ENCODE peak calls at places on chromosome 13, in four cellular contexts. One of them, this sample, is unnamed.

GRCh38 chr13:97018029-97018819 is 23.9 kb upstream of the OXGR1 start:
- DNase-seq in heart left ventricle: no peak
- DNase-seq in mesothelial cell of epicardium: peak
- DNase-seq in Peyer's patch: peak
- DNase-seq in this sample: no peak

GRCh38 chr13:65855276-65855675 is 1374.9 kb downstream of the PCDH9 start:
- DNase-seq in heart left ventricle: no peak
- DNase-seq in mesothelial cell of epicardium: no peak
- DNase-seq in Peyer's patch: no peak
- DNase-seq in this sample: no peak

GRCh38 chr13:21243843-21244184 is 67.4 kb downstream of the MRPL57 start:
- DNase-seq in heart left ventricle: no peak
- DNase-seq in mesothelial cell of epicardium: no peak
- DNase-seq in Peyer's patch: no peak
- DNase-seq in this sample: no peak

GRCh38 chr13:75372517-75372916 is 109.5 kb downstream of the TBC1D4 start:
- DNase-seq in heart left ventricle: no peak
- DNase-seq in mesothelial cell of epicardium: no peak
- DNase-seq in Peyer's patch: no peak
- DNase-seq in this sample: no peak

GRCh38 chr13:94329277-94329676 is 150.2 kb downstream of the DCT start:
- DNase-seq in heart left ventricle: no peak
- DNase-seq in mesothelial cell of epicardium: no peak
- DNase-seq in Peyer's patch: no peak
- DNase-seq in this sample: no peak

GRCh38 chr13:29589967-29590366 is 5.5 kb downstream of the SLC7A1 start:
- DNase-seq in heart left ventricle: no peak
- DNase-seq in mesothelial cell of epicardium: no peak
- DNase-seq in Peyer's patch: no peak
- DNase-seq in this sample: no peak

GRCh38 chr13:72386138-72386684 is 341.2 kb downstream of the MZT1 start:
- DNase-seq in heart left ventricle: no peak
- DNase-seq in mesothelial cell of epicardium: no peak
- DNase-seq in Peyer's patch: no peak
- DNase-seq in this sample: no peak

GRCh38 chr13:64428196-64428595 is 2801.9 kb downstream of the PCDH9 start:
- DNase-seq in heart left ventricle: no peak
- DNase-seq in mesothelial cell of epicardium: no peak
- DNase-seq in Peyer's patch: no peak
- DNase-seq in this sample: no peak

GRCh38 chr13:40186636-40187323 is 479.7 kb downstream of the FOXO1 start:
- DNase-seq in heart left ventricle: no peak
- DNase-seq in mesothelial cell of epicardium: no peak
- DNase-seq in Peyer's patch: no peak
- DNase-seq in this sample: no peak

GRCh38 chr13:77781804-77782203 is 84.3 kb downstream of the SLAIN1 start:
- DNase-seq in heart left ventricle: no peak
- DNase-seq in mesothelial cell of epicardium: no peak
- DNase-seq in Peyer's patch: no peak
- DNase-seq in this sample: no peak

GRCh38 chr13:102598061-102598460 is 1.3 kb downstream of the TPP2 start:
- DNase-seq in heart left ventricle: no peak
- DNase-seq in mesothelial cell of epicardium: no peak
- DNase-seq in Peyer's patch: no peak
- DNase-seq in this sample: no peak

GRCh38 chr13:44932850-44933251 is 56.4 kb downstream of the NUFIP1 start:
- DNase-seq in heart left ventricle: no peak
- DNase-seq in mesothelial cell of epicardium: no peak
- DNase-seq in Peyer's patch: no peak
- DNase-seq in this sample: no peak

GRCh38 chr13:107231941-107232340 is 664.0 kb upstream of the ARGLU1 start:
- DNase-seq in heart left ventricle: no peak
- DNase-seq in mesothelial cell of epicardium: no peak
- DNase-seq in Peyer's patch: no peak
- DNase-seq in this sample: no peak

GRCh38 chr13:56189978-56190377 is 950.7 kb upstream of the PRR20A start:
- DNase-seq in heart left ventricle: no peak
- DNase-seq in mesothelial cell of epicardium: no peak
- DNase-seq in Peyer's patch: no peak
- DNase-seq in this sample: no peak

GRCh38 chr13:34671136-34671535 is 270.9 kb upstream of the NBEA start:
- DNase-seq in heart left ventricle: no peak
- DNase-seq in mesothelial cell of epicardium: no peak
- DNase-seq in Peyer's patch: no peak
- DNase-seq in this sample: no peak

GRCh38 chr13:32001392-32001768 is 30.2 kb upstream of the FRY start:
- DNase-seq in heart left ventricle: no peak
- DNase-seq in mesothelial cell of epicardium: no peak
- DNase-seq in Peyer's patch: no peak
- DNase-seq in this sample: no peak

GRCh38 chr13:24995225-24995804 is 100.6 kb upstream of the PABPC3 start:
- DNase-seq in heart left ventricle: no peak
- DNase-seq in mesothelial cell of epicardium: no peak
- DNase-seq in Peyer's patch: peak
- DNase-seq in this sample: no peak

GRCh38 chr13:108828053-108828806 is 198.8 kb downstream of the MYO16 start:
- DNase-seq in heart left ventricle: no peak
- DNase-seq in mesothelial cell of epicardium: no peak
- DNase-seq in Peyer's patch: no peak
- DNase-seq in this sample: no peak

GRCh38 chr13:59701261-59701660 is 462.5 kb downstream of the DIAPH3 start:
- DNase-seq in heart left ventricle: no peak
- DNase-seq in mesothelial cell of epicardium: no peak
- DNase-seq in Peyer's patch: no peak
- DNase-seq in this sample: no peak

GRCh38 chr13:62879071-62879470 is 1463.4 kb upstream of the PCDH20 start:
- DNase-seq in heart left ventricle: no peak
- DNase-seq in mesothelial cell of epicardium: no peak
- DNase-seq in Peyer's patch: no peak
- DNase-seq in this sample: no peak

GRCh38 chr13:101354895-101355294 is 61.4 kb downstream of the NALCN start:
- DNase-seq in heart left ventricle: no peak
- DNase-seq in mesothelial cell of epicardium: no peak
- DNase-seq in Peyer's patch: no peak
- DNase-seq in this sample: no peak

GRCh38 chr13:47794963-47795362 is 206.1 kb downstream of the SUCLA2 start:
- DNase-seq in heart left ventricle: no peak
- DNase-seq in mesothelial cell of epicardium: no peak
- DNase-seq in Peyer's patch: no peak
- DNase-seq in this sample: no peak

GRCh38 chr13:81874681-81875661 is 1534.0 kb upstream of the SPRY2 start:
- DNase-seq in heart left ventricle: no peak
- DNase-seq in mesothelial cell of epicardium: no peak
- DNase-seq in Peyer's patch: no peak
- DNase-seq in this sample: no peak

GRCh38 chr13:73064991-73065390 is 6.2 kb downstream of the KLF5 start:
- DNase-seq in heart left ventricle: no peak
- DNase-seq in mesothelial cell of epicardium: no peak
- DNase-seq in Peyer's patch: no peak
- DNase-seq in this sample: no peak

GRCh38 chr13:112575295-112575622 is 12.7 kb downstream of the TUBGCP3 start:
- DNase-seq in heart left ventricle: no peak
- DNase-seq in mesothelial cell of epicardium: no peak
- DNase-seq in Peyer's patch: no peak
- DNase-seq in this sample: no peak

GRCh38 chr13:106432636-106433035 is 102.8 kb downstream of the EFNB2 start:
- DNase-seq in heart left ventricle: no peak
- DNase-seq in mesothelial cell of epicardium: no peak
- DNase-seq in Peyer's patch: no peak
- DNase-seq in this sample: no peak

GRCh38 chr13:70108276-70108845 is at the start of gene KLHL1:
- DNase-seq in heart left ventricle: no peak
- DNase-seq in mesothelial cell of epicardium: no peak
- DNase-seq in Peyer's patch: no peak
- DNase-seq in this sample: no peak

GRCh38 chr13:69828527-69828926 is 279.1 kb upstream of the ATXN8OS start:
- DNase-seq in heart left ventricle: no peak
- DNase-seq in mesothelial cell of epicardium: no peak
- DNase-seq in Peyer's patch: no peak
- DNase-seq in this sample: no peak

GRCh38 chr13:79503473-79504017 is 22.6 kb downstream of the NDFIP2 start:
- DNase-seq in heart left ventricle: no peak
- DNase-seq in mesothelial cell of epicardium: no peak
- DNase-seq in Peyer's patch: no peak
- DNase-seq in this sample: no peak

GRCh38 chr13:50713849-50714248 is 129.6 kb downstream of the DLEU7 start:
- DNase-seq in heart left ventricle: no peak
- DNase-seq in mesothelial cell of epicardium: no peak
- DNase-seq in Peyer's patch: no peak
- DNase-seq in this sample: no peak

GRCh38 chr13:33610471-33611015 is 207.4 kb upstream of the RFC3 start:
- DNase-seq in heart left ventricle: peak
- DNase-seq in mesothelial cell of epicardium: no peak
- DNase-seq in Peyer's patch: peak
- DNase-seq in this sample: no peak

GRCh38 chr13:79541426-79542049 is 60.6 kb downstream of the NDFIP2 start:
- DNase-seq in heart left ventricle: no peak
- DNase-seq in mesothelial cell of epicardium: no peak
- DNase-seq in Peyer's patch: no peak
- DNase-seq in this sample: no peak

GRCh38 chr13:91817250-91817649 is 418.8 kb downstream of the GPC5 start:
- DNase-seq in heart left ventricle: no peak
- DNase-seq in mesothelial cell of epicardium: no peak
- DNase-seq in Peyer's patch: no peak
- DNase-seq in this sample: no peak
- TF ChIP-seq CTCF in heart left ventricle: peak
- TF ChIP-seq CTCF in mesothelial cell of epicardium: no peak
- TF ChIP-seq CTCF in Peyer's patch: no peak
- TF ChIP-seq CTCF in this sample: no peak

GRCh38 chr13:91158015-91158390 is 189.5 kb upstream of the MIR17HG start:
- DNase-seq in heart left ventricle: no peak
- DNase-seq in mesothelial cell of epicardium: no peak
- DNase-seq in Peyer's patch: no peak
- DNase-seq in this sample: no peak
- TF ChIP-seq CTCF in heart left ventricle: peak
- TF ChIP-seq CTCF in mesothelial cell of epicardium: no peak
- TF ChIP-seq CTCF in Peyer's patch: no peak
- TF ChIP-seq CTCF in this sample: no peak

GRCh38 chr13:46554971-46555370 is 2.0 kb downstream of the LRCH1 start:
- DNase-seq in heart left ventricle: no peak
- DNase-seq in mesothelial cell of epicardium: no peak
- DNase-seq in Peyer's patch: no peak
- DNase-seq in this sample: no peak
- TF ChIP-seq CTCF in heart left ventricle: no peak
- TF ChIP-seq CTCF in mesothelial cell of epicardium: no peak
- TF ChIP-seq CTCF in Peyer's patch: no peak
- TF ChIP-seq CTCF in this sample: no peak

GRCh38 chr13:114025432-114026127 is 51.7 kb upstream of the C13orf46 start:
- DNase-seq in heart left ventricle: peak
- DNase-seq in mesothelial cell of epicardium: no peak
- DNase-seq in Peyer's patch: peak
- DNase-seq in this sample: no peak
- TF ChIP-seq CTCF in heart left ventricle: no peak
- TF ChIP-seq CTCF in mesothelial cell of epicardium: no peak
- TF ChIP-seq CTCF in Peyer's patch: no peak
- TF ChIP-seq CTCF in this sample: no peak

GRCh38 chr13:27772651-27773425 is 19.4 kb upstream of the GSX1 start:
- DNase-seq in heart left ventricle: no peak
- DNase-seq in mesothelial cell of epicardium: no peak
- DNase-seq in Peyer's patch: no peak
- DNase-seq in this sample: no peak

GRCh38 chr13:27774651-27775050 is 17.6 kb upstream of the GSX1 start:
- DNase-seq in heart left ventricle: no peak
- DNase-seq in mesothelial cell of epicardium: no peak
- DNase-seq in Peyer's patch: no peak
- DNase-seq in this sample: no peak

GRCh38 chr13:27775943-27776342 is 16.3 kb upstream of the GSX1 start:
- DNase-seq in heart left ventricle: no peak
- DNase-seq in mesothelial cell of epicardium: no peak
- DNase-seq in Peyer's patch: no peak
- DNase-seq in this sample: no peak

GRCh38 chr13:27774169-27774568 is 18.1 kb upstream of the GSX1 start:
- DNase-seq in heart left ventricle: no peak
- DNase-seq in mesothelial cell of epicardium: no peak
- DNase-seq in Peyer's patch: no peak
- DNase-seq in this sample: no peak

DNA sequence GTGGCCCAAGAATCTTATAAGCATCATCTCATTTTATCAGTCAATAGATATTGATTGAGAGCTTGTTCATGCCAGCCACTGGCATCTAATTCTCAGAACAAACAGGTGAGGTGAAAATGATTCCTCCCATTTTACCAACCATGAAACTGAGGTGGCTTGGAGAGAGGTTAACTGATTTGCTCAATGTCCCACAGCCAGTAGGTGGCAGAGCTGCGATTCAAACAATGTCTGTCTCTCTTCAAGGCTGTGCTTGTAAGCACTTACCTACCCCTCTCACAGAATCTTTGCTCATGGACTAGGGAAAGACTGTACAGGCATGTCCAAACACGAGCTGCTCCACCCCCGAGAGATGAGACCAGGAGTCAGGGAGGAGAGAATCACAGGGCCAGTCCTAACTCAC is 21.5 kb upstream of the GSX1 start:
- DNase-seq in heart left ventricle: no peak
- DNase-seq in mesothelial cell of epicardium: no peak
- DNase-seq in Peyer's patch: peak
- DNase-seq in this sample: no peak
- TF ChIP-seq CTCF in heart left ventricle: peak
- TF ChIP-seq CTCF in mesothelial cell of epicardium: no peak
- TF ChIP-seq CTCF in Peyer's patch: peak
- TF ChIP-seq CTCF in this sample: no peak

DNA sequence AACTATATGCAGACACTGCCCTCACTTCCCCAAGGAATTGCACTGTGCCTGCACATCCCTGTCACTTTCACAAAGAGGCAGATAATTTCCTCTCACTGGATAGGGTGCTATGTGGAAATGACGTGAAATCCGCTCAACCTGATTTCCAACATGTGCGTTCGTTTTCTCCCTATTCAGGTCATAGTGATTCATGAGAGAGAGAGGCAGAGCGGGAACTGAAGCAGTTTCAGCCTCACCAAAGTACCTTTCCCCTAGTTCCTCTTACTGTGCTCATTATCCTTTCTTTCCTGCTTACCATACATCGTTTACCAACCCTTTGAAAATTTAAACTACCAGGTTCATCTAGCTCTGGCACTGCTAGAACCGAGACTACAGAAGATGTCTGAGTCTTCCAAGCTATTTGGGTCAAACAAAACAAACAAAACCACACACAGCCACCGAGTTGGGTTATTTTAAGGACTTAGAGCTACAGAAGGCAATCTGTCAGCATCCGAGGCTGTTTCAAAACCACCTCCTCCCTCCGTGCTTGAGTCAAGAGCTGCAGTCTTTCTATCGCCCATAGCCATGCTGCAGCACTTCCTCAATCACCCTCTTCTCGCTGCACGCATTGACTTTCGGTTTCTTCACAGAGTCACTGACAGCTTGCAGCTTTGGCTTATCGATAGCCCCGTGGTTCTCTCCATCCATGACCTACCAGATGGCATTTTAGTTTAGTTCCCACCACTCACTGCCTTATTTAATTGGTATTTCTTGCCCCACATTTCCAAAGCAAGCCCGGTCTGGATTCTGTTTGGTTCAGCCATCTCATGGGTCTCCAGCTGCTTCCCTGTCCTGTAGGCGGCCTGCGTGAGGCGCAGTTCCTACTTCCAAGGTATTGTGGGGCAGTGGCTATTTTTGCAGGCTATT is 1395.8 kb downstream of the EFNB2 start:
- DNase-seq in heart left ventricle: peak
- DNase-seq in mesothelial cell of epicardium: no peak
- DNase-seq in Peyer's patch: peak
- DNase-seq in this sample: no peak
- TF ChIP-seq CTCF in heart left ventricle: peak
- TF ChIP-seq CTCF in mesothelial cell of epicardium: no peak
- TF ChIP-seq CTCF in Peyer's patch: peak
- TF ChIP-seq CTCF in this sample: no peak